ENCODE peak calls at places on chromosome 22, in eight cellular contexts. V, W, G, Z, X, R, O and S are unnamed samples.

GRCh38 chr22:35367331-35367886 is 13.5 kb upstream of the HMOX1 start:
- DNase-seq in X (no peak), O (no peak), Z (no peak), V (no peak), G (no peak), W (no peak), R (no peak), S (no peak)

GRCh38 chr22:18023509-18024275 is 669 bp downstream of the MICAL3 start:
- DNase-seq in V (no peak), G (peak), R (peak), Z (peak), O (no peak), X (no peak), W (peak), S (peak)

GRCh38 chr22:40210814-40211213 is 33.1 kb downstream of the TNRC6B start:
- DNase-seq in X (no peak), Z (no peak), V (no peak), G (no peak), O (no peak), R (no peak), W (no peak), S (no peak)

GRCh38 chr22:30080805-30081204 is 541 bp downstream of the HORMAD2 start:
- DNase-seq in O (no peak), X (no peak), G (no peak), R (no peak), V (no peak), Z (no peak), W (no peak), S (no peak)

GRCh38 chr22:22546490-22546889 is 12.6 kb downstream of the PRAME start:
- DNase-seq in O (no peak), W (no peak), V (no peak), R (no peak), G (no peak), Z (no peak), X (no peak), S (no peak)

GRCh38 chr22:22201925-22202343 is 42.7 kb upstream of the VPREB1 start:
- DNase-seq in Z (no peak), V (no peak), R (no peak), W (no peak), G (no peak), X (no peak), O (no peak), S (no peak)

GRCh38 chr22:45969414-45969799 is 7.6 kb downstream of the WNT7B start:
- DNase-seq in X (no peak), W (no peak), G (no peak), R (peak), V (no peak), Z (no peak), O (no peak), S (no peak)

GRCh38 chr22:29470159-29470855 is 9.7 kb upstream of the NEFH start:
- DNase-seq in R (no peak), V (peak), Z (peak), G (peak), X (no peak), W (no peak), O (no peak), S (peak)

GRCh38 chr22:33270596-33270995 is 212.4 kb upstream of the SYN3 start:
- DNase-seq in Z (no peak), X (no peak), G (no peak), R (no peak), O (no peak), V (no peak), W (no peak), S (no peak)

GRCh38 chr22:49574861-49575702 is 252.6 kb downstream of the BRD1 start:
- DNase-seq in W (no peak), G (no peak), V (no peak), X (no peak), R (no peak), Z (no peak), O (no peak), S (no peak)

GRCh38 chr22:42918500-42918899 is 61.4 kb upstream of the ARFGAP3 start:
- DNase-seq in O (no peak), V (no peak), R (no peak), Z (no peak), X (no peak), G (peak), W (no peak), S (no peak)

GRCh38 chr22:28142361-28142801 is 223.3 kb upstream of the PITPNB start:
- DNase-seq in V (no peak), R (peak), W (peak), Z (no peak), X (peak), G (no peak), O (no peak), S (no peak)

GRCh38 chr22:49724893-49725489 is 102.7 kb downstream of the BRD1 start:
- DNase-seq in R (peak), V (peak), O (no peak), W (no peak), G (peak), Z (peak), X (peak), S (peak)

GRCh38 chr22:24466831-24467249 is 28.3 kb upstream of the UPB1 start:
- DNase-seq in Z (no peak), X (no peak), R (peak), W (no peak), V (no peak), O (no peak), G (no peak), S (no peak)

GRCh38 chr22:42964994-42965699 is 49.8 kb downstream of the PACSIN2 start:
- DNase-seq in R (no peak), W (no peak), Z (peak), G (no peak), O (no peak), X (no peak), V (no peak), S (peak)

GRCh38 chr22:48944756-48945620 is 882.7 kb downstream of the BRD1 start:
- DNase-seq in G (no peak), V (no peak), Z (peak), R (no peak), W (no peak), X (no peak), O (no peak), S (no peak)

GRCh38 chr22:22507743-22508273 is 734 bp downstream of the ZNF280B start:
- DNase-seq in X (no peak), O (no peak), W (no peak), V (no peak), Z (no peak), R (no peak), G (no peak), S (no peak)

GRCh38 chr22:39913321-39913720 is 12.4 kb downstream of the GRAP2 start:
- DNase-seq in G (no peak), Z (no peak), O (no peak), R (no peak), W (no peak), V (no peak), X (no peak), S (no peak)

GRCh38 chr22:37751449-37752188 is 54.8 kb downstream of the TRIOBP start:
- DNase-seq in W (no peak), O (no peak), V (no peak), X (no peak), G (peak), Z (no peak), R (no peak), S (no peak)

GRCh38 chr22:48663297-48663696 is 1164.4 kb downstream of the BRD1 start:
- DNase-seq in O (no peak), V (no peak), R (no peak), W (no peak), X (no peak), Z (no peak), G (no peak), S (no peak)

GRCh38 chr22:32957093-32957835 is 100.9 kb downstream of the SYN3 start:
- DNase-seq in V (no peak), Z (no peak), X (no peak), O (no peak), R (no peak), G (no peak), W (no peak), S (no peak)